ENCODE peak calls at places on chromosomes 6 and 20, in ten cellular contexts. Z is psoas muscle, F is upper lobe of left lung, D is breast epithelium, N is WERI-Rb-1, T is right atrium auricular region, Q is OCI-LY7, J is Peyer's patch, I is choroid plexus epithelial cell, U is epithelial cell of esophagus. A is an unnamed sample.

GRCh38 chr6:159772196-159772595 is 10.4 kb downstream of the ACAT2 start:
- DNase-seq in U (no peak), D (no peak), I (no peak), F (no peak), T (no peak), Q (no peak), Z (no peak), J (no peak), N (no peak), A (no peak)

GRCh38 chr6:56475736-56476457 is 166.8 kb downstream of the DST start:
- DNase-seq in T (no peak), Q (no peak), N (no peak), I (peak; percentile 68), U (peak; percentile 3), J (no peak), D (no peak), F (no peak), Z (no peak), A (peak; percentile 79)

GRCh38 chr6:20211941-20212391 is 303 bp downstream of the MBOAT1 start:
- DNase-seq in Q (no peak), D (no peak), T (no peak), U (peak; percentile 68), F (no peak), N (peak; percentile 80), J (no peak), I (peak; percentile 52), Z (no peak), A (peak; percentile 51)

GRCh38 chr6:159149641-159150040 is 19.6 kb upstream of the FNDC1 start:
- DNase-seq in J (no peak), Q (no peak), Z (no peak), D (no peak), F (no peak), I (no peak), U (no peak), N (no peak), T (no peak), A (no peak)

GRCh38 chr6:72810571-72811280 is 188.9 kb downstream of the KCNQ5 start:
- DNase-seq in I (no peak), Q (no peak), N (no peak), D (no peak), T (no peak), Z (no peak), U (no peak), J (no peak), F (no peak), A (no peak)

GRCh38 chr6:14316911-14317535 is 199.5 kb downstream of the CD83 start:
- DNase-seq in T (no peak), N (peak; percentile 44), I (no peak), Z (no peak), Q (peak; percentile 48), J (peak; percentile 26), D (no peak), F (no peak), U (no peak), A (no peak)

GRCh38 chr6:44594471-44594870 is 207.0 kb downstream of the CDC5L start:
- DNase-seq in U (no peak), J (no peak), I (no peak), D (no peak), F (peak; percentile 15), Q (no peak), N (no peak), Z (no peak), T (peak; percentile 28), A (no peak)

GRCh38 chr20:44572551-44573500 is 9.6 kb upstream of the PKIG start:
- DNase-seq in J (no peak), F (no peak), D (peak; percentile 54), Q (peak; percentile 46), I (peak; percentile 87), U (peak; percentile 95), T (no peak), N (no peak), Z (peak; percentile 44), A (peak; percentile 92)

GRCh38 chr6:51459958-51460357 is 627.5 kb downstream of the PKHD1 start:
- DNase-seq in Z (no peak), D (no peak), T (no peak), U (no peak), I (no peak), F (no peak), J (no peak), N (no peak), Q (no peak), A (no peak)

GRCh38 chr6:137729866-137730629 is 137.0 kb upstream of the TNFAIP3 start:
- DNase-seq in Q (no peak), Z (no peak), I (peak; percentile 82), T (no peak), D (no peak), N (no peak), F (no peak), J (no peak), U (peak; percentile 70), A (peak; percentile 68)

GRCh38 chr20:860891-861290 is 27.4 kb downstream of the FAM110A start:
- DNase-seq in J (no peak), D (no peak), T (no peak), N (no peak), U (peak; percentile 71), I (no peak), Q (no peak), Z (no peak), F (no peak), A (no peak)

GRCh38 chr6:151209071-151209831 is 30.5 kb upstream of the AKAP12 start:
- DNase-seq in I (peak; percentile 32), Q (no peak), T (no peak), F (no peak), Z (no peak), N (no peak), D (no peak), U (peak; percentile 80), J (no peak), A (peak; percentile 13)

GRCh38 chr6:166670894-166671293 is 43.8 kb upstream of the RPS6KA2 start:
- DNase-seq in F (no peak), N (no peak), I (no peak), T (no peak), Q (no peak), U (peak; percentile 63), Z (no peak), J (no peak), D (no peak), A (no peak)

GRCh38 chr6:142846883-142847287 is 98.1 kb downstream of the HIVEP2 start:
- DNase-seq in T (peak; percentile 76), Q (no peak), J (no peak), U (peak; percentile 91), I (peak; percentile 95), D (no peak), F (no peak), Z (peak; percentile 57), N (peak; percentile 69), A (peak; percentile 88)

GRCh38 chr6:77368660-77369313 is 94.5 kb downstream of the HTR1B start:
- DNase-seq in D (no peak), N (no peak), T (no peak), Z (no peak), U (peak; percentile 59), J (no peak), Q (no peak), I (peak; percentile 21), F (no peak), A (peak; percentile 45)

GRCh38 chr6:170066679-170067078 is 224.2 kb downstream of the DLL1 start:
- DNase-seq in I (no peak), N (no peak), U (no peak), J (no peak), T (no peak), D (peak; percentile 42), Q (no peak), Z (no peak), F (no peak), A (no peak)

GRCh38 chr20:63351811-63352591 is 9.1 kb downstream of the CHRNA4 start:
- DNase-seq in Z (no peak), F (peak; percentile 59), D (no peak), J (no peak), T (no peak), I (no peak), N (no peak), U (no peak), Q (no peak), A (no peak)

GRCh38 chr6:30626484-30627366 is at the start of gene ATAT1:
- DNase-seq in D (peak; percentile 88), J (peak; percentile 90), T (peak; percentile 94), Z (peak; percentile 89), U (peak; percentile 85), N (peak; percentile 94), I (peak; percentile 79), Q (peak; percentile 87), F (peak; percentile 98), A (peak; percentile 67)
- TF ChIP-seq CTCF in D (peak; percentile 30), J (peak; percentile 53), T (no peak), Z (peak; percentile 24), U (peak; percentile 29), N (peak; percentile 62), I (peak; percentile 48), Q (peak; percentile 69), F (peak; percentile 54), A (peak; percentile 57)

GRCh38 chr20:52975024-52975732 is 3.0 kb downstream of the TSHZ2 start:
- DNase-seq in N (no peak), T (no peak), U (no peak), Z (no peak), D (no peak), I (no peak), J (no peak), F (no peak), Q (no peak), A (peak; percentile 19)
- H3K4me3 ChIP-seq in N (no peak overlapping the region), T (peak overlapping the region; percentile 55), U (peak overlapping the region; percentile 73), Z (peak overlapping the region; percentile 61), D (peak overlapping the region; percentile 76), I (no peak overlapping the region), J (peak overlapping the region; percentile 22), F (no peak overlapping the region), Q (no peak overlapping the region), A (peak overlapping the region; percentile 29)

DNA sequence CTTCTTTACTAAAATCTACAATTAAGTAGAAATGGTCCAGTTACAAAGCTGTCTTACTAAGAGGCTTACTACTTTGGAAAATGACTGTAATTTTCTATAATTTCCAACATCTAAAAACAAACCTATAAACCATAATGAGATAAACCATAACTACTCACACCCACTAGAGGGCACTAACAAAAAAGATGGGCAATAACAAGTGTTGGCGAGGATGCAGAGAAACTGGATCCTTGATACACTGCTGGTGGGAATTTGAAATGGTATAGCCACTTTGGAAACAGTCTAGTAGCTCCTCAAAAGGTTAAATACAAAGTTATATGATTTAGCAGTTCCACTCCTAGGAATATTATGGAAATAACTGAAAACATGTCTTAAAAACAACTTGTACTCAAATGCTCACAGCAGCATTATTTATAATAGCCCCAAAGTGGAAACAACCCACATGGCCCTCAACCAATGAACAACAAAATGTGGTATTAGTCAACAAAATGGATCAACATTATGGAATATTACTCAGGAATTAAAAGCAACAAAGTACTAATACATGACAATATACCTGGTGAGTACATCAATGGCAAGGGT is 50.6 kb downstream of the GJA10 start:
- DNase-seq in J (no peak), N (no peak), D (no peak), U (peak; percentile 37), F (no peak), Z (no peak), T (no peak), I (peak; percentile 53), Q (peak; percentile 27), A (peak; percentile 16)
- TF ChIP-seq CTCF in J (peak; percentile 45), N (peak; percentile 11), D (no peak), U (peak; percentile 42), F (peak; percentile 22), Z (peak; percentile 40), T (no peak), I (peak; percentile 58), Q (peak; percentile 89), A (peak; percentile 38)

DNA sequence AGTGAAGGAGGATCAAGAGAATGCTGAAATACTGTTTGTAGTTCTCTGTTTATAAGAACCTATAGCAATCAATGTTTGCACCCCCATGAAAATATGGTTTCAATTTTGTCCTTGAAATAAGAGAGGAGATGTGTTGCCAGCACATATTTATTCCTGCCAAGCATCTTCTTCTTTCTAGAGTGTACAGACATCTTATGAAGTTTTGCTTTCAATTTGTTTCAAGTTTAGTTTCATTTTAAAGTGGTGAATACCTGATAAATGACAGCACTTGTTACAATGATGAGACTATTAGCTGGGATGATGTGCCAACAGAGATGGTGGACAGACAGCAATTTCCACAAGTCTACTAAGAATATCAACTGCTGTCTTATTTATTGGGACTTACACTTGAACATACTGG is 39.2 kb upstream of the CENPW start:
- DNase-seq in D (no peak), I (no peak), Q (no peak), N (no peak), F (no peak), T (no peak), U (no peak), J (no peak), Z (no peak), A (peak; percentile 6)
- H3K4me3 ChIP-seq in D (no peak overlapping the region), I (no peak overlapping the region), Q (no peak overlapping the region), N (no peak overlapping the region), F (no peak overlapping the region), T (no peak overlapping the region), U (no peak overlapping the region), J (no peak overlapping the region), Z (no peak overlapping the region), A (no peak overlapping the region)